ENCODE peak calls at places on chromosomes 6 and 20, in nine cellular contexts. G, J, C, K, D, B, I, N and W are unnamed samples.

GRCh38 chr6:119172813-119173212 is 94.3 kb upstream of the FAM184A start:
- DNase-seq in J (no peak), N (peak), C (no peak), G (no peak), B (no peak), I (no peak), D (peak), K (peak), W (no peak)

GRCh38 chr20:16930656-16931055 is 182.5 kb downstream of the OTOR start:
- DNase-seq in B (no peak), G (no peak), I (no peak), D (no peak), K (no peak), J (no peak), N (no peak), C (no peak), W (no peak)

GRCh38 chr6:4401408-4402367 is 266.3 kb upstream of the ECI2 start:
- DNase-seq in B (no peak), N (no peak), K (no peak), C (no peak), G (no peak), I (no peak), J (no peak), D (no peak), W (no peak)

GRCh38 chr6:162443101-162443500 is 284.5 kb downstream of the PRKN start:
- DNase-seq in D (no peak), B (no peak), C (no peak), K (no peak), G (no peak), J (no peak), I (no peak), N (no peak), W (no peak)

GRCh38 chr6:98416027-98416426 is 418.3 kb upstream of the POU3F2 start:
- DNase-seq in C (no peak), D (no peak), J (no peak), I (no peak), G (no peak), N (no peak), K (no peak), B (peak), W (no peak)

GRCh38 chr20:24039196-24039595 is 50.6 kb upstream of the GGTLC1 start:
- DNase-seq in K (no peak), C (no peak), I (no peak), G (no peak), J (no peak), D (no peak), N (no peak), B (no peak), W (no peak)

GRCh38 chr6:87237804-87238203 is 82.4 kb downstream of the ZNF292 start:
- DNase-seq in I (no peak), G (no peak), N (peak), C (no peak), K (peak), D (peak), J (no peak), B (peak), W (no peak)

GRCh38 chr6:133817460-133818047 is 71.4 kb upstream of the TCF21 start:
- DNase-seq in J (no peak), D (peak), K (peak), C (peak), B (peak), N (peak), G (no peak), I (no peak), W (no peak)

GRCh38 chr6:140812636-140813035 is 1320.1 kb upstream of the GJE1 start:
- DNase-seq in B (no peak), N (no peak), J (no peak), I (no peak), G (no peak), C (no peak), K (no peak), D (no peak), W (no peak)

GRCh38 chr6:119148825-119149525 is 70.5 kb upstream of the FAM184A start:
- DNase-seq in N (no peak), D (no peak), K (no peak), C (peak), B (no peak), J (no peak), G (peak), I (no peak), W (no peak)

GRCh38 chr6:10429638-10430427 is 15.0 kb upstream of the TFAP2A start:
- DNase-seq in C (peak), I (peak), D (no peak), N (peak), B (peak), J (no peak), K (peak), G (peak), W (no peak)

GRCh38 chr6:127385668-127386385 is 42.4 kb upstream of the ECHDC1 start:
- DNase-seq in K (no peak), I (no peak), J (no peak), G (no peak), D (no peak), B (no peak), N (no peak), C (no peak), W (no peak)

GRCh38 chr6:47727391-47727790 is 29.0 kb downstream of the ADGRF4 start:
- DNase-seq in B (no peak), K (no peak), J (no peak), D (no peak), C (no peak), I (no peak), G (no peak), N (no peak), W (no peak)

GRCh38 chr6:39085129-39085528 is 29.9 kb downstream of the SAYSD1 start:
- DNase-seq in C (peak), G (no peak), D (no peak), J (no peak), B (no peak), I (no peak), K (no peak), N (no peak), W (no peak)

DNA sequence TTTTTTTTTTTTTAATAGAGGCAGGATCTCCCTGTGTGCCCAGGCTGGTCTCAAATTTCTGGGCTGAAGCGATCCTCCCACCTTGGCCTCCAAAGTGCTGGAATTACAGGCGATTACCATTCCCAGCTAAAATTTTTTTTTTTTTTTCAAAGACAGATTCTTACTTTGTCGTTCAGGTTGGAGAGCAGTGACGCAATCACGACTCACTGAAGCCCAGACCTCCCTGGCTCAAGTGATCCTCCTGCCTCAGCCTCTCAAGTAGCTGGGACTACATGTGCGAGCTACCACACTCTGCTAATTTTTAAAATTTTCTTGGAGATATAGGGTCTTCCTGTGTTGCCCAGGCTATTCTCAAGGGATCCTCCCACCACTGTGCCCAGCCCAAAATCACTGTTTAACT is 58.0 kb upstream of the MYO6 start:
- DNase-seq in D (peak), K (no peak), G (no peak), I (no peak), J (no peak), N (no peak), C (no peak), B (no peak), W (no peak)
- H3K27ac ChIP-seq in D (no peak), K (no peak), G (no peak), I (no peak), J (no peak), N (no peak), C (no peak), B (no peak), W (no peak)

DNA sequence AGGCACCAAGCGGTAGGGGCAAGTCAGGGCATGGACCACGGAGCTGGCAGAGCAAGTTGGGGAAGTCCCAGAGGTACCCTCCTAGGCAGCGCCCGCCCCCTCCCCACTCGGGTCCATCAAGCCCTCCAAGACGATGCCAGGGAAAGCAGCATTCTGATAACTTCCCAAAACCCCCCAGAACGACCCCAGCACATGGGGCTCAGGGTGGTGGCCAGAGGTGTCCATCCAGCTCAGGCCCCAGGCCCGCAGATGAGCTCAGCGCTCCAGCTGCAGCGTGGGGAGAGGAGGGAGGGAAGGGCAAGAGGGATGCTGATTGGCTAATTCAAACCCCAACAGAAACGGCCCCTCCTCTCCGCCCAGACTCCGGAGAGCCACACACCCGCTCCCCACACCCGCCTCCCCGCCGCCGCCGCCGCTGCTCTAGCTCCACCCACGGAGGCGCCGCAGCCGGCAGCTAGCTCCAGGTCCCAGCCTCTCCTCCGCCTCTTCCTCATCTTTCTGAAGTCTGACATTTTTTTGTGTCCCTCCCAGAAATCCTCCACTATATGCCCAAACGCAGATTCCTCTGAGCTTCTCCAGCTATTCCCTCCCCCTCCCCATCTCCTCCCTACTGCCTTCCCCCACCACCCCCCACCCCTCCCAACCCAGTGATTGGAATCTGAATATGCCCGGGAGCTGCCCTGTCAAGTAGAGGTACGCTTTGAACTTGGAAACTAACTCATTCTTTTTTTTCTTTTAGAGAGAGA is 40.3 kb upstream of the TLDC2 start:
- DNase-seq in B (peak), C (peak), G (peak), K (peak), N (no peak), J (peak), D (peak), I (peak), W (peak)
- TF ChIP-seq POLR2AphosphoS5 in B (peak), C (peak), G (peak), K (peak), N (no peak), J (no peak), D (peak), I (peak), W (peak)

GRCh38 chr20:33825340-33826269 is 14.5 kb downstream of the CHMP4B start:
- DNase-seq in D (no peak), B (no peak), G (no peak), K (no peak), C (no peak), N (peak), I (no peak), J (no peak), W (no peak)
- H3K27ac ChIP-seq in D (no peak), B (no peak), G (peak), K (no peak), C (peak), N (peak), I (no peak), J (no peak), W (no peak)

DNA sequence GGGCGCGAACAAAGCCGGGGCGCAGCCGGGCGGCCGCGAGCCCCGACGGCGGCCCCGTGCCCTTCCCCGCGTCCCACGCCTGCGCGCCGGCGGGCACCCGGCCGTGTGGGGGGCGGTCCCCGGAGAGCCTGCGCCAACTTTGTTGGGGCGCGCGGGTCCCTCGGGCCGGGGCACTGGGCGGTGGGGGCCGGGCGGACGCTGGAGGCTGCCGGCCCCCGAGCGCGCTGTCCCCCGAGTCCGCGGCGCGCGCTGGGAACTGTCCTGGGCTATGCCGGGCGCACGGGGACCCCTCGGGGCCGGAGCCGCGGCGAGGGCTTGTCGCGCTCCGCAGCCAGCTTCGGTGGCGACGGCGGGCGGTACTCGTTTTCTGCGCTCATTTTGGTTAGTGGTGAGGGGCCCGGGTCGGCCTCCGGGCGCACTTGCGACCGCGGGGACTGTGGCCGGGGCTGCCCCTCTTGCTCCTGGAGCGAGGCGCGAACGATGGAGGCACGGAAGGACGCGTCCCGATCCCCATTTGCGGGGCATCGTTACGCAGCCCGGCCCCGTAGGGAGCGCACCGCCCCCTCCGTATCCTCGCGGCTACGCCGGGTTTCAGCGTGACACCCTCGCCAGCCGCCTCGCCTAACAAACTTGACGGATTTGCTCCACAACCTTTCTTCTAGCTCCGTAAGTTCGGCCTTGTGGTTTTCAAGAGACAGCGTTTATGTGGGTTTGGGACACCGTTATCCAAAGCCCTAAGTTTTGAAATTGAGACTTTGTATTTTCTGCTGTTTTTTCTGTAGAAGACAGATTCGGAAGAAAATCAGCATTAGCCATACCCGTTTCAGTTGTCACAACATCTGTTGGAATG is 632 bp downstream of the SS18L1 start:
- DNase-seq in B (peak), K (peak), D (no peak), J (no peak), C (no peak), G (no peak), N (peak), I (no peak), W (no peak)
- TF ChIP-seq POLR2AphosphoS5 in B (no peak), K (no peak), D (peak), J (no peak), C (no peak), G (peak), N (no peak), I (no peak), W (no peak)

DNA sequence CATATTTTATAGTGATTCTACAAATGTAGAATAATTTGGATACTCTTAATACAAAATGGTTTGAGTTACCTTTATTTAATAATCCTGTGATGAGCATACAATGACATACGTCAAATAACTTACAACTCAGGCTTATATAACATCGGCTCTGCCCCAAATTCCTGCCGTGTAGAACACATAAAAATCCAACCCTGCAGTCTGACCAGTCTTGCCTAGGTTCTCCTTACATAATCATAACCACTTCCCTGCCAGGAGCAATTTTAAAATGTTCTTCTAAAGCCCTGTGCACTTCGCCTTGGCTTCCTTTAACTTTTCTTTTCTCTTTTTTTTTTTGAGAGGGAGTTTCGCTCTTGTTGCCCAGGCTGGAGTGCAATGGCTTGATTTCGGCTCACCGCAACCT is 16.2 kb upstream of the IER3 start:
- DNase-seq in C (no peak), B (no peak), D (no peak), I (no peak), J (no peak), G (no peak), K (no peak), N (no peak), W (no peak)
- H3K27ac ChIP-seq in C (no peak), B (peak), D (no peak), I (no peak), J (no peak), G (no peak), K (no peak), N (peak), W (no peak)

GRCh38 chr20:49123982-49124381 is 64.2 kb downstream of the STAU1 start:
- DNase-seq in I (no peak), D (no peak), B (no peak), G (no peak), C (no peak), K (no peak), J (no peak), N (no peak), W (no peak)
- TF ChIP-seq POLR2AphosphoS5 in I (no peak), D (no peak), B (no peak), G (no peak), C (no peak), K (no peak), J (no peak), N (peak), W (no peak)

GRCh38 chr6:7377961-7378360 is 11.6 kb downstream of the CAGE1 start:
- DNase-seq in N (no peak), J (no peak), D (no peak), I (no peak), K (no peak), G (no peak), C (no peak), B (no peak), W (no peak)

GRCh38 chr6:7373739-7374138 is 15.8 kb downstream of the CAGE1 start:
- DNase-seq in C (no peak), I (no peak), K (no peak), D (no peak), J (no peak), N (no peak), B (no peak), G (no peak), W (no peak)

GRCh38 chr6:7381092-7381491 is 8.4 kb downstream of the CAGE1 start:
- DNase-seq in B (no peak), N (no peak), G (no peak), C (no peak), D (no peak), I (no peak), K (no peak), J (no peak), W (no peak)

GRCh38 chr6:7378629-7379218 is 10.8 kb downstream of the CAGE1 start:
- DNase-seq in D (no peak), N (no peak), K (no peak), C (no peak), B (no peak), G (no peak), J (no peak), I (no peak), W (no peak)
- H3K27ac ChIP-seq in D (no peak), N (no peak), K (no peak), C (no peak), B (no peak), G (no peak), J (no peak), I (no peak), W (no peak)

GRCh38 chr20:54132612-54133433 is 41.0 kb downstream of the CYP24A1 start:
- DNase-seq in J (no peak), G (no peak), C (no peak), I (no peak), D (peak), B (no peak), K (no peak), N (peak), W (no peak)
- TF ChIP-seq POLR2AphosphoS5 in J (no peak), G (peak), C (no peak), I (no peak), D (no peak), B (peak), K (no peak), N (peak), W (no peak)